ENCODE peak calls at places on chromosomes 13 and 19, in ten cellular contexts. U is Peyer's patch; J is CD8-positive, alpha-beta T cell; K is GM12878; A is mesenchymal stem cell; H is gastrocnemius medialis; E is lower lobe of right lung; L is cardiac muscle cell; O is endothelial cell of umbilical vein; M is adrenal gland. G is an unnamed sample. For H3K4me1, the result is how much of the 10 kb centered on the place peaks cover.

GRCh38 chr19:15212682-15213081 is 11.9 kb upstream of the NOTCH3 start:
- DNase-seq in U (no peak), J (no peak), K (no peak), A (no peak), H (no peak), E (no peak), L (no peak), O (no peak), M (no peak), G (no peak)

GRCh38 chr13:97028441-97029299 is 34.4 kb upstream of the OXGR1 start:
- DNase-seq in U (peak), J (peak), K (no peak), A (peak), H (no peak), E (no peak), L (peak), O (peak), M (peak), G (peak)

GRCh38 chr19:932647-933552 is 7.1 kb downstream of the ARID3A start:
- DNase-seq in U (peak), J (peak), K (no peak), A (peak), H (peak), E (peak), L (peak), O (no peak), M (no peak), G (peak)

GRCh38 chr13:60329221-60329983 is 67.6 kb upstream of the TDRD3 start:
- DNase-seq in U (no peak), J (no peak), K (peak), A (peak), H (no peak), E (peak), L (peak), O (peak), M (peak), G (no peak)

GRCh38 chr19:49160450-49161189 is 3.0 kb downstream of the TRPM4 start:
- DNase-seq in U (no peak), J (no peak), K (no peak), A (no peak), H (no peak), E (no peak), L (no peak), O (no peak), M (no peak), G (no peak)

GRCh38 chr19:36528921-36529518 is 949 bp upstream of the ZNF260 start:
- DNase-seq in U (no peak), J (peak), K (peak), A (no peak), H (no peak), E (no peak), L (peak), O (no peak), M (peak), G (no peak)

GRCh38 chr13:106619688-106620555 is 52.0 kb upstream of the ARGLU1 start:
- DNase-seq in U (peak), J (no peak), K (peak), A (peak), H (peak), E (no peak), L (peak), O (peak), M (peak), G (peak)

GRCh38 chr13:59730026-59730425 is 433.7 kb downstream of the DIAPH3 start:
- DNase-seq in U (no peak), J (no peak), K (no peak), A (no peak), H (no peak), E (no peak), L (no peak), O (no peak), M (no peak), G (no peak)

GRCh38 chr13:74129500-74130144 is 4.6 kb downstream of the KLF12 start:
- DNase-seq in U (peak), J (no peak), K (no peak), A (no peak), H (no peak), E (no peak), L (no peak), O (peak), M (no peak), G (no peak)

GRCh38 chr13:57946361-57946760 is 314.8 kb downstream of the PCDH17 start:
- DNase-seq in U (no peak), J (no peak), K (no peak), A (peak), H (no peak), E (no peak), L (no peak), O (no peak), M (no peak), G (no peak)

GRCh38 chr19:32129141-32129540 is 216.3 kb upstream of the ZNF507 start:
- DNase-seq in U (no peak), J (no peak), K (no peak), A (peak), H (no peak), E (no peak), L (no peak), O (no peak), M (no peak), G (peak)

GRCh38 chr13:59679239-59679638 is 484.5 kb downstream of the DIAPH3 start:
- DNase-seq in U (no peak), J (no peak), K (no peak), A (peak), H (no peak), E (no peak), L (no peak), O (no peak), M (no peak), G (no peak)

GRCh38 chr13:45749026-45749759 is 47.1 kb downstream of the CBY2 start:
- DNase-seq in U (no peak), J (no peak), K (no peak), A (no peak), H (no peak), E (no peak), L (no peak), O (no peak), M (no peak), G (no peak)

GRCh38 chr19:1220452-1221037 is 15.0 kb downstream of the STK11 start:
- DNase-seq in U (no peak), J (no peak), K (no peak), A (no peak), H (no peak), E (no peak), L (no peak), O (no peak), M (no peak), G (no peak)

GRCh38 chr19:1847684-1848398 is 442 bp downstream of the REXO1 start:
- DNase-seq in U (no peak), J (no peak), K (no peak), A (peak), H (no peak), E (no peak), L (peak), O (peak), M (peak), G (peak)

GRCh38 chr13:83879431-83880171 is 2.7 kb downstream of the SLITRK1 start:
- DNase-seq in U (no peak), J (no peak), K (no peak), A (no peak), H (no peak), E (no peak), L (no peak), O (no peak), M (no peak), G (no peak)

GRCh38 chr13:102591988-102592781 is 4.6 kb upstream of the TPP2 start:
- DNase-seq in U (peak), J (peak), K (peak), A (peak), H (peak), E (peak), L (peak), O (peak), M (peak), G (peak)

GRCh38 chr19:41309225-41310030 is 544 bp upstream of the CCDC97 start:
- DNase-seq in U (no peak), J (no peak), K (no peak), A (peak), H (no peak), E (no peak), L (no peak), O (peak), M (no peak), G (no peak)

GRCh38 chr13:42964681-42965305 is 27.2 kb downstream of the EPSTI1 start:
- DNase-seq in U (no peak), J (no peak), K (no peak), A (no peak), H (no peak), E (no peak), L (no peak), O (no peak), M (no peak), G (no peak)

GRCh38 chr19:591099-591958 is 1.6 kb downstream of the HCN2 start:
- DNase-seq in U (no peak), J (no peak), K (no peak), A (no peak), H (no peak), E (no peak), L (peak), O (no peak), M (no peak), G (no peak)

GRCh38 chr13:44667950-44668349 is 91.8 kb upstream of the TSC22D1 start:
- DNase-seq in U (no peak), J (no peak), K (no peak), A (peak), H (no peak), E (no peak), L (no peak), O (peak), M (no peak), G (no peak)

GRCh38 chr19:28633223-28634030 is 579.5 kb downstream of the UQCRFS1 start:
- DNase-seq in U (no peak), J (peak), K (no peak), A (peak), H (peak), E (peak), L (peak), O (no peak), M (peak), G (no peak)

GRCh38 chr19:50792246-50792851 is 2.1 kb downstream of the ACP4 start:
- DNase-seq in U (no peak), J (no peak), K (no peak), A (no peak), H (no peak), E (no peak), L (no peak), O (no peak), M (no peak), G (no peak)

GRCh38 chr19:50790365-50790825 is at the start of gene ACP4:
- DNase-seq in U (no peak), J (no peak), K (no peak), A (no peak), H (no peak), E (no peak), L (no peak), O (no peak), M (no peak), G (no peak)

GRCh38 chr19:50791594-50792245 is 1.5 kb downstream of the ACP4 start:
- DNase-seq in U (no peak), J (no peak), K (no peak), A (no peak), H (no peak), E (no peak), L (no peak), O (no peak), M (no peak), G (no peak)

GRCh38 chr19:50792852-50793250 is 2.6 kb downstream of the ACP4 start:
- DNase-seq in U (no peak), J (no peak), K (no peak), A (no peak), H (no peak), E (no peak), L (no peak), O (no peak), M (no peak), G (no peak)

GRCh38 chr19:50790898-50791562 is 815 bp downstream of the ACP4 start:
- DNase-seq in U (no peak), J (no peak), K (no peak), A (no peak), H (no peak), E (no peak), L (no peak), O (no peak), M (no peak), G (no peak)
- H3K4me1 ChIP-seq in U (under half), J (under half), K (under half), A (under half), H (under half), E (under half), L (under half), O (under half), M (under half), G (under half)

GRCh38 chr19:6010107-6010506 is 32.2 kb upstream of the RANBP3 start:
- DNase-seq in U (no peak), J (no peak), K (no peak), A (peak), H (no peak), E (no peak), L (no peak), O (no peak), M (no peak), G (no peak)
- H3K4me3 ChIP-seq in U (no peak), J (no peak), K (no peak), A (no peak), H (no peak), E (no peak), L (no peak), O (no peak), M (no peak), G (no peak)

GRCh38 chr19:45137179-45137761 is 23.5 kb downstream of the NKPD1 start:
- DNase-seq in U (peak), J (no peak), K (peak), A (no peak), H (no peak), E (no peak), L (no peak), O (no peak), M (no peak), G (no peak)
- H3K27ac ChIP-seq in U (peak), J (no peak), K (peak), A (no peak), H (no peak), E (no peak), L (peak), O (no peak), M (no peak), G (no peak)

DNA sequence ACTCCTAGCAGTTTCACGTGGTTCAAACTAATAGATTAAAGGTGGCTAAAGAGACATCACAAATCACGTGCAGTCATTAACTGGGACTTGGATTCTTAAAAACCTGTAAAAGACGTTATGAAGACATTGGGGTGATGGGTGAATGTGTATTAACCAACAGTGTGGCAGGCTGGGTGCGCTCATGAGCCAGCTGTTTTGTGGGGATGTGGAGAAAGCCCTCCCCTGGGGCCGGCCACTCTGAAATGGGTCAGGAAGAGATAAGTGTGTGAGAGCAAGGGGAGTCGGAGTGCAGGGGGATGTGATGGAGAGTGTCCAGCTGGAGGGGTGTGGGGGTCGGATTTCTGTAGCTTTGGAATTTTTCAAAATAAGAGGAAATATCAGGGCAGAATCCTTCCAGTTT is 10.4 kb downstream of the UPF1 start:
- DNase-seq in U (no peak), J (no peak), K (no peak), A (no peak), H (no peak), E (no peak), L (no peak), O (no peak), M (no peak), G (no peak)
- H3K4me1 ChIP-seq in U (under half), J (half or more), K (half or more), A (under half), H (half or more), E (half or more), L (under half), O (under half), M (half or more), G (under half)

GRCh38 chr13:36919833-36920611 is at the start of gene SMAD9:
- DNase-seq in U (no peak), J (no peak), K (no peak), A (peak), H (peak), E (peak), L (peak), O (peak), M (peak), G (peak)
- H3K4me3 ChIP-seq in U (peak), J (no peak), K (no peak), A (peak), H (peak), E (peak), L (peak), O (peak), M (no peak), G (peak)

DNA sequence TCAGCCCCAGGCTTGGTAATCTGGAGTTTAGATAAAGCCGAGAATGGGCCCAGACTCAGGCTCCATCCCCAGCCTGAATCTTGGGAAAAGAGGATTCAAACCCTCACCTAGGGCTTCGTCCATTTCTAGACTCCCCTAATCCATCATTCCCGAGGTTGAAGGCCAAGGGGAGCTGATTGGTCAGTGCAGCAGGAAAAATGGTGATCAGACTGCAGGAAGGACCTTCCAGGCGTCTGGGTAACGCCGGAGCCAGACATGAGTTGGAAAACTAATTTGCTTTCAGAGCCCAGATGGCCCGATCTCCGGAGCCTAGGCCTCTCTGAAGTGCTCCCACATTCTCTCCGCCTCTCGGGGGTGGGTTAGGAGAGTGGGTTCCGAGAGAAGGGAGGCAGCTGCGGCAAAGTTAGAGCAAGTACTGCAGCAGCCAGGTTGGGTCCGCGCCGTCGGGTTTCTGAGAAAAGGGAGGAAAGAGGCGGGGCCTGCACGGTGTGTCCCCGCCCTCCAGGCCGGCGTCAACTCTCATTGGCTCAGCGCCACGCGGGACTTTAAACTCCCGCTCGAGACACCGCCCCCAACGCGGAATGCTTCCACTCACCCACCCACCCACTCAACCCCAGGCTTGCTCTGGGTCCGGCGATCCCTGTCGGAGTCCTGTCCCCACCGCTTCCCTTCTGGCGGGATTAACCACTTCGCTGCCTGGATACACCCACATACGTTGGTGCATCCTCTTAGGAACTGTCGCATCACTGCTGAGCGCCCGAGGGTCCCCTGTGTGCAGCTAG is 788 bp upstream of the RTBDN start:
- DNase-seq in U (no peak), J (no peak), K (no peak), A (no peak), H (no peak), E (peak), L (peak), O (no peak), M (no peak), G (no peak)
- H3K27ac ChIP-seq in U (no peak), J (no peak), K (no peak), A (no peak), H (no peak), E (no peak), L (no peak), O (no peak), M (no peak), G (no peak)

GRCh38 chr19:18475004-18475453 is 37.1 kb upstream of the ISYNA1 start:
- DNase-seq in U (no peak), J (no peak), K (no peak), A (no peak), H (no peak), E (no peak), L (no peak), O (no peak), M (no peak), G (no peak)
- H3K4me1 ChIP-seq in U (under half), J (half or more), K (under half), A (under half), H (half or more), E (half or more), L (under half), O (under half), M (half or more), G (under half)

GRCh38 chr19:40285353-40286234 is 449 bp upstream of the AKT2 start:
- DNase-seq in U (peak), J (peak), K (peak), A (peak), H (peak), E (peak), L (peak), O (peak), M (peak), G (peak)

GRCh38 chr19:40284251-40284500 is 969 bp downstream of the AKT2 start:
- DNase-seq in U (no peak), J (no peak), K (no peak), A (no peak), H (no peak), E (no peak), L (peak), O (peak), M (no peak), G (no peak)

GRCh38 chr19:40286674-40287421 is 1.7 kb upstream of the AKT2 start:
- DNase-seq in U (no peak), J (no peak), K (no peak), A (no peak), H (no peak), E (no peak), L (peak), O (no peak), M (no peak), G (no peak)

GRCh38 chr19:40284501-40285352 is at the start of gene AKT2:
- DNase-seq in U (peak), J (peak), K (peak), A (peak), H (peak), E (no peak), L (peak), O (no peak), M (no peak), G (no peak)

GRCh38 chr19:40286235-40286530 is 1.0 kb upstream of the AKT2 start:
- DNase-seq in U (no peak), J (no peak), K (no peak), A (no peak), H (no peak), E (no peak), L (no peak), O (no peak), M (no peak), G (no peak)
- H3K4me3 ChIP-seq in U (no peak), J (peak), K (peak), A (no peak), H (peak), E (peak), L (no peak), O (no peak), M (no peak), G (peak)